ENCODE peak calls at places on chromosomes 5 and 9, in nine cellular contexts. One of them, this sample, is unnamed.

GRCh38 chr9:84189901-84190300 is 150.7 kb downstream of the SLC28A3 start:
- DNase-seq in AG10803: no peak
- DNase-seq in foreskin fibroblast: no peak
- DNase-seq in Calu3: no peak
- DNase-seq in left ventricle myocardium inferior: no peak
- DNase-seq in CD8-positive, alpha-beta T cell: no peak
- DNase-seq in left lung: no peak
- DNase-seq in choroid plexus epithelial cell: no peak
- DNase-seq in kidney: no peak
- DNase-seq in this sample: no peak

GRCh38 chr9:127707766-127708165 is 978 bp downstream of the CFAP157 start:
- DNase-seq in Calu3: no peak
- DNase-seq in AG10803: no peak
- DNase-seq in left ventricle myocardium inferior: no peak
- DNase-seq in left lung: no peak
- DNase-seq in kidney: no peak
- DNase-seq in CD8-positive, alpha-beta T cell: peak
- DNase-seq in foreskin fibroblast: no peak
- DNase-seq in choroid plexus epithelial cell: no peak
- DNase-seq in this sample: no peak

GRCh38 chr5:147509710-147510651 is at the start of gene DPYSL3:
- DNase-seq in Calu3: peak
- DNase-seq in left ventricle myocardium inferior: peak
- DNase-seq in CD8-positive, alpha-beta T cell: no peak
- DNase-seq in kidney: peak
- DNase-seq in foreskin fibroblast: peak
- DNase-seq in AG10803: peak
- DNase-seq in left lung: peak
- DNase-seq in choroid plexus epithelial cell: peak
- DNase-seq in this sample: peak

GRCh38 chr5:82092-82491 is 9.9 kb upstream of the PLEKHG4B start:
- DNase-seq in kidney: peak
- DNase-seq in choroid plexus epithelial cell: peak
- DNase-seq in left ventricle myocardium inferior: no peak
- DNase-seq in left lung: no peak
- DNase-seq in CD8-positive, alpha-beta T cell: no peak
- DNase-seq in AG10803: peak
- DNase-seq in Calu3: peak
- DNase-seq in foreskin fibroblast: no peak
- DNase-seq in this sample: no peak

GRCh38 chr5:28397502-28397941 is 1359.1 kb upstream of the CDH9 start:
- DNase-seq in foreskin fibroblast: no peak
- DNase-seq in kidney: no peak
- DNase-seq in left lung: no peak
- DNase-seq in CD8-positive, alpha-beta T cell: no peak
- DNase-seq in choroid plexus epithelial cell: peak
- DNase-seq in Calu3: no peak
- DNase-seq in AG10803: no peak
- DNase-seq in left ventricle myocardium inferior: no peak
- DNase-seq in this sample: no peak

GRCh38 chr5:14464101-14464500 is 117.5 kb upstream of the OTULINL start:
- DNase-seq in AG10803: no peak
- DNase-seq in Calu3: no peak
- DNase-seq in left lung: no peak
- DNase-seq in foreskin fibroblast: no peak
- DNase-seq in left ventricle myocardium inferior: no peak
- DNase-seq in choroid plexus epithelial cell: peak
- DNase-seq in kidney: no peak
- DNase-seq in CD8-positive, alpha-beta T cell: no peak
- DNase-seq in this sample: no peak

GRCh38 chr5:72204946-72205345 is 97.7 kb downstream of the MAP1B start:
- DNase-seq in choroid plexus epithelial cell: peak
- DNase-seq in Calu3: no peak
- DNase-seq in kidney: no peak
- DNase-seq in AG10803: peak
- DNase-seq in CD8-positive, alpha-beta T cell: no peak
- DNase-seq in left lung: no peak
- DNase-seq in left ventricle myocardium inferior: no peak
- DNase-seq in foreskin fibroblast: no peak
- DNase-seq in this sample: no peak

GRCh38 chr9:16521868-16522381 is 348.5 kb downstream of the BNC2 start:
- DNase-seq in AG10803: peak
- DNase-seq in left ventricle myocardium inferior: peak
- DNase-seq in left lung: peak
- DNase-seq in choroid plexus epithelial cell: peak
- DNase-seq in Calu3: no peak
- DNase-seq in foreskin fibroblast: peak
- DNase-seq in CD8-positive, alpha-beta T cell: no peak
- DNase-seq in kidney: peak
- DNase-seq in this sample: peak

GRCh38 chr9:72038408-72038807 is 22.0 kb downstream of the C9orf57 start:
- DNase-seq in choroid plexus epithelial cell: no peak
- DNase-seq in foreskin fibroblast: no peak
- DNase-seq in kidney: no peak
- DNase-seq in CD8-positive, alpha-beta T cell: no peak
- DNase-seq in left lung: no peak
- DNase-seq in left ventricle myocardium inferior: peak
- DNase-seq in AG10803: no peak
- DNase-seq in Calu3: no peak
- DNase-seq in this sample: no peak

GRCh38 chr9:68780735-68781134 is 75.7 kb downstream of the PIP5K1B start:
- DNase-seq in Calu3: no peak
- DNase-seq in choroid plexus epithelial cell: peak
- DNase-seq in left lung: no peak
- DNase-seq in kidney: no peak
- DNase-seq in CD8-positive, alpha-beta T cell: no peak
- DNase-seq in left ventricle myocardium inferior: no peak
- DNase-seq in foreskin fibroblast: no peak
- DNase-seq in AG10803: peak
- DNase-seq in this sample: no peak

GRCh38 chr9:14525840-14526239 is 167.4 kb downstream of the ZDHHC21 start:
- DNase-seq in left lung: no peak
- DNase-seq in foreskin fibroblast: no peak
- DNase-seq in left ventricle myocardium inferior: no peak
- DNase-seq in AG10803: no peak
- DNase-seq in Calu3: no peak
- DNase-seq in kidney: no peak
- DNase-seq in choroid plexus epithelial cell: no peak
- DNase-seq in CD8-positive, alpha-beta T cell: no peak
- DNase-seq in this sample: no peak

GRCh38 chr9:136511670-136512592 is 29.1 kb upstream of the SEC16A start:
- DNase-seq in left ventricle myocardium inferior: peak
- DNase-seq in AG10803: no peak
- DNase-seq in CD8-positive, alpha-beta T cell: no peak
- DNase-seq in kidney: no peak
- DNase-seq in choroid plexus epithelial cell: no peak
- DNase-seq in Calu3: no peak
- DNase-seq in left lung: peak
- DNase-seq in foreskin fibroblast: no peak
- DNase-seq in this sample: no peak

GRCh38 chr5:100840364-100840763 is 62.7 kb downstream of the ST8SIA4 start:
- DNase-seq in left ventricle myocardium inferior: no peak
- DNase-seq in AG10803: no peak
- DNase-seq in Calu3: peak
- DNase-seq in foreskin fibroblast: no peak
- DNase-seq in choroid plexus epithelial cell: peak
- DNase-seq in kidney: no peak
- DNase-seq in CD8-positive, alpha-beta T cell: no peak
- DNase-seq in left lung: no peak
- DNase-seq in this sample: no peak

GRCh38 chr9:121992571-121993212 is 100.4 kb downstream of the TTLL11 start:
- DNase-seq in AG10803: peak
- DNase-seq in foreskin fibroblast: peak
- DNase-seq in left ventricle myocardium inferior: peak
- DNase-seq in Calu3: peak
- DNase-seq in choroid plexus epithelial cell: peak
- DNase-seq in CD8-positive, alpha-beta T cell: peak
- DNase-seq in left lung: no peak
- DNase-seq in kidney: no peak
- DNase-seq in this sample: peak

GRCh38 chr5:134119720-134120119 is 5.2 kb downstream of the TCF7 start:
- DNase-seq in AG10803: no peak
- DNase-seq in choroid plexus epithelial cell: no peak
- DNase-seq in kidney: no peak
- DNase-seq in left ventricle myocardium inferior: no peak
- DNase-seq in Calu3: no peak
- DNase-seq in foreskin fibroblast: no peak
- DNase-seq in CD8-positive, alpha-beta T cell: no peak
- DNase-seq in left lung: no peak
- DNase-seq in this sample: no peak

GRCh38 chr5:39024005-39024404 is 50.2 kb downstream of the RICTOR start:
- DNase-seq in Calu3: no peak
- DNase-seq in AG10803: no peak
- DNase-seq in left lung: no peak
- DNase-seq in left ventricle myocardium inferior: no peak
- DNase-seq in choroid plexus epithelial cell: peak
- DNase-seq in CD8-positive, alpha-beta T cell: no peak
- DNase-seq in foreskin fibroblast: no peak
- DNase-seq in kidney: peak
- DNase-seq in this sample: no peak

GRCh38 chr5:157611571-157612067 is 36.0 kb upstream of the ADAM19 start:
- DNase-seq in left ventricle myocardium inferior: no peak
- DNase-seq in AG10803: no peak
- DNase-seq in CD8-positive, alpha-beta T cell: no peak
- DNase-seq in kidney: no peak
- DNase-seq in foreskin fibroblast: no peak
- DNase-seq in left lung: no peak
- DNase-seq in choroid plexus epithelial cell: no peak
- DNase-seq in Calu3: no peak
- DNase-seq in this sample: no peak

GRCh38 chr9:36137392-36138004 is 965 bp downstream of the GLIPR2 start:
- DNase-seq in choroid plexus epithelial cell: peak
- DNase-seq in kidney: no peak
- DNase-seq in CD8-positive, alpha-beta T cell: no peak
- DNase-seq in left lung: no peak
- DNase-seq in foreskin fibroblast: no peak
- DNase-seq in AG10803: peak
- DNase-seq in left ventricle myocardium inferior: no peak
- DNase-seq in Calu3: no peak
- DNase-seq in this sample: no peak

DNA sequence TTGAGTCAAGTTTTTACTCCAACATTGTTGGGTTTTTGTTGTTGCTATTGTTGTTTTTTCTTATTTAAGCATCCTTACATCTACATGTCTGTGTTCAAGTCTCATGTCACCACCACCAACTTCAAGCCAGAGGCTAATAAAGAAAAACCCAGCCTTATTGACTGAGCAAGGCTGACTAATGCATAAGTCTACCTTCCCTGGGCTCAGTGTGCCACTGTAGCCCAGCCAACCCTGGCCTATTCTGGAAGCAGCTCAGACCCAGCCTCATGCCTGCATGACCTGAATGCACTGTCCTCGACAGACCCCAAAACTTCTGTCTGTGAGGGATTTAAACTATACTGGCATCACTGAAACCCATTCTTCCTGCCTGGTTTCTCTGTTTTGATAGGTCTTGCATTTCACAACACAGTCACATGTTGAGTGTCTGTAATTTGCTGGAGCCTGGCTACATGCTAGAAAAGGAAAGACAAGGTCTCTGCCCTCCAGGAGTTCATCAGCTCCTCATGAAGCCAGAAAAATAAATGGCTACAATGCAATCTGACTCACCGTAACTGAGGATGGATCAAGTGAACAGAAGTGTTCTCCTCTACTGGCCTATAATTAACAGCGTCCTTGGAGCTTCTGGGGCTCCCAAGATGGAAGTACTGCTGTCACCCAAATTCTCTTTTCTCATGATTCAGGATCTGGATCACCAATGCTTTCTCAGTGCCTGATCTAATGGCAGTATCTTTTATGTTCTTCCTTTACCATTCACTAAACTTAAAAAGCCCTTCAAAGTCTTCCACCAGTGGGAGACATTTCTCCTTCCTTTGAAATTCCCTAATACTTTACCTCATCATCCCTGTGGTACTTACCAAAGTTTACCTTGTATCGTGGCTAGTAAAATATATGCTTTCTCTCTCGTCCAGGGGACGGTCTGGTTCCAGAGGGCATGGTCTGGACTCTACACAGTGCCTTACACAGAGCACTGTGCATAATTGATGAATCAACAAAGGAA is 103.9 kb upstream of the IFNE start:
- DNase-seq in CD8-positive, alpha-beta T cell: no peak
- DNase-seq in foreskin fibroblast: peak
- DNase-seq in left lung: no peak
- DNase-seq in AG10803: peak
- DNase-seq in left ventricle myocardium inferior: no peak
- DNase-seq in kidney: no peak
- DNase-seq in choroid plexus epithelial cell: peak
- DNase-seq in Calu3: no peak
- DNase-seq in this sample: no peak
- TF ChIP-seq CTCF in CD8-positive, alpha-beta T cell: no peak
- TF ChIP-seq CTCF in foreskin fibroblast: peak
- TF ChIP-seq CTCF in left lung: no peak
- TF ChIP-seq CTCF in AG10803: peak
- TF ChIP-seq CTCF in left ventricle myocardium inferior: no peak
- TF ChIP-seq CTCF in kidney: no peak
- TF ChIP-seq CTCF in choroid plexus epithelial cell: peak
- TF ChIP-seq CTCF in Calu3: no peak
- TF ChIP-seq CTCF in this sample: no peak

GRCh38 chr5:173235499-173236394 is 741 bp upstream of the NKX2-5 start:
- DNase-seq in Calu3: no peak
- DNase-seq in foreskin fibroblast: no peak
- DNase-seq in choroid plexus epithelial cell: no peak
- DNase-seq in kidney: no peak
- DNase-seq in left ventricle myocardium inferior: no peak
- DNase-seq in AG10803: no peak
- DNase-seq in CD8-positive, alpha-beta T cell: no peak
- DNase-seq in left lung: no peak
- DNase-seq in this sample: no peak
- TF ChIP-seq CTCF in Calu3: no peak
- TF ChIP-seq CTCF in foreskin fibroblast: no peak
- TF ChIP-seq CTCF in choroid plexus epithelial cell: no peak
- TF ChIP-seq CTCF in kidney: no peak
- TF ChIP-seq CTCF in left ventricle myocardium inferior: no peak
- TF ChIP-seq CTCF in AG10803: no peak
- TF ChIP-seq CTCF in CD8-positive, alpha-beta T cell: no peak
- TF ChIP-seq CTCF in left lung: no peak
- TF ChIP-seq CTCF in this sample: no peak

DNA sequence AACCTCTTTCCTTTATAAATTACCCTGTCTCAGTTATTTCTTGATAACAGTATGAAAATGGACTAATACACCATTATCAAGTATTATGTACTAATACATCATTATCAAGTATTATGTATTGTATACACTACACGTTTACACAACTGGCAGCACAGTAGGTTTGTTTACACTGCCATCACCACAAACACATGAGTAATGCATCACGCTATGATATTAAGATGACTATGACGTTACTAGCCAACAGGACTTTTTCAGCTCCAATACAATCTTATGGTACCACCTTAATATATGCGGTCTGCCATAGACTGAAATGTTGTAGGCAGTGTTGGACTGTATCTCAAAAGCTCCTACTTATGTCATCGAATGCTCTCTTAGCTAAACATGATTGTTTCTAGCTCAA is 28.2 kb downstream of the PRELID2 start:
- DNase-seq in AG10803: no peak
- DNase-seq in choroid plexus epithelial cell: peak
- DNase-seq in CD8-positive, alpha-beta T cell: no peak
- DNase-seq in left ventricle myocardium inferior: no peak
- DNase-seq in kidney: no peak
- DNase-seq in left lung: no peak
- DNase-seq in foreskin fibroblast: no peak
- DNase-seq in Calu3: no peak
- DNase-seq in this sample: no peak
- TF ChIP-seq CTCF in AG10803: no peak
- TF ChIP-seq CTCF in choroid plexus epithelial cell: no peak
- TF ChIP-seq CTCF in CD8-positive, alpha-beta T cell: no peak
- TF ChIP-seq CTCF in left ventricle myocardium inferior: no peak
- TF ChIP-seq CTCF in kidney: no peak
- TF ChIP-seq CTCF in left lung: no peak
- TF ChIP-seq CTCF in foreskin fibroblast: no peak
- TF ChIP-seq CTCF in Calu3: no peak
- TF ChIP-seq CTCF in this sample: no peak

GRCh38 chr9:12155731-12156130 is 537.5 kb upstream of the TYRP1 start:
- DNase-seq in foreskin fibroblast: no peak
- DNase-seq in CD8-positive, alpha-beta T cell: no peak
- DNase-seq in Calu3: no peak
- DNase-seq in kidney: no peak
- DNase-seq in left ventricle myocardium inferior: no peak
- DNase-seq in AG10803: no peak
- DNase-seq in left lung: no peak
- DNase-seq in choroid plexus epithelial cell: no peak
- DNase-seq in this sample: no peak
- TF ChIP-seq CTCF in foreskin fibroblast: no peak
- TF ChIP-seq CTCF in CD8-positive, alpha-beta T cell: no peak
- TF ChIP-seq CTCF in Calu3: no peak
- TF ChIP-seq CTCF in kidney: no peak
- TF ChIP-seq CTCF in left ventricle myocardium inferior: no peak
- TF ChIP-seq CTCF in AG10803: no peak
- TF ChIP-seq CTCF in left lung: no peak
- TF ChIP-seq CTCF in choroid plexus epithelial cell: no peak
- TF ChIP-seq CTCF in this sample: no peak